ENCODE peak calls at places on chromosomes 11 and 22, in six cellular contexts. L is NCI-H1694, U is C1 segment of cervical spinal cord, R is activated gamma-delta T cell, I is iris pigment epithelial cell, J is hippocampal formation. A is an unnamed sample.
A peak's percentile ranks its signal among the peaks of the same experiment; 100 is the strongest.

GRCh38 chr11:61273151-61274078 is 21.7 kb downstream of the VWCE start:
- DNase-seq in L (no peak), U (no peak), R (no peak), I (no peak), J (peak; percentile 25), A (peak; percentile 41)

GRCh38 chr22:49208003-49208402 is 619.7 kb downstream of the BRD1 start:
- DNase-seq in L (no peak), U (no peak), R (no peak), I (no peak), J (no peak), A (no peak)

GRCh38 chr11:126748097-126748756 is 252.3 kb downstream of the KIRREL3 start:
- DNase-seq in L (no peak), U (no peak), R (no peak), I (no peak), J (no peak), A (no peak)

GRCh38 chr22:40347300-40347699 is 1.0 kb downstream of the ADSL start:
- DNase-seq in L (no peak), U (no peak), R (no peak), I (no peak), J (no peak), A (no peak)

GRCh38 chr11:46278387-46279173 is 1.1 kb downstream of the CREB3L1 start:
- DNase-seq in L (no peak), U (no peak), R (no peak), I (peak; percentile 70), J (no peak), A (peak; percentile 88)

GRCh38 chr11:45930951-45931563 is 8.6 kb downstream of the LARGE2 start:
- DNase-seq in L (no peak), U (no peak), R (no peak), I (no peak), J (no peak), A (no peak)

GRCh38 chr11:26332572-26332915 is 614 bp downstream of the ANO3 start:
- DNase-seq in L (no peak), U (no peak), R (no peak), I (peak; percentile 50), J (no peak), A (no peak)

GRCh38 chr11:2180775-2181370 is 9.3 kb upstream of the TH start:
- DNase-seq in L (no peak), U (no peak), R (no peak), I (no peak), J (no peak), A (no peak)

GRCh38 chr11:47018637-47019036 is 82.1 kb downstream of the CSTPP1 start:
- DNase-seq in L (no peak), U (no peak), R (no peak), I (no peak), J (no peak), A (no peak)

GRCh38 chr11:34243620-34244493 is 114.0 kb downstream of the ABTB2 start:
- DNase-seq in L (no peak), U (no peak), R (no peak), I (peak; percentile 90), J (no peak), A (peak; percentile 90)

GRCh38 chr11:94740975-94741707 is 27.0 kb upstream of the AMOTL1 start:
- DNase-seq in L (no peak), U (no peak), R (no peak), I (peak; percentile 73), J (peak; percentile 49), A (peak; percentile 64)

GRCh38 chr22:49292909-49293308 is 534.8 kb downstream of the BRD1 start:
- DNase-seq in L (no peak), U (no peak), R (no peak), I (no peak), J (no peak), A (no peak)

GRCh38 chr11:12189543-12190235 is 79.3 kb downstream of the MICAL2 start:
- DNase-seq in L (peak; percentile 74), U (no peak), R (no peak), I (no peak), J (no peak), A (no peak)

GRCh38 chr11:111592491-111592890 is 9.8 kb upstream of the SIK2 start:
- DNase-seq in L (no peak), U (no peak), R (no peak), I (no peak), J (no peak), A (no peak)

GRCh38 chr11:117415358-117415896 is 87.8 kb downstream of the CEP164 start:
- DNase-seq in L (no peak), U (no peak), R (no peak), I (no peak), J (no peak), A (no peak)

GRCh38 chr22:27445876-27446275 is 355.7 kb downstream of the MN1 start:
- DNase-seq in L (no peak), U (no peak), R (no peak), I (no peak), J (no peak), A (no peak)

GRCh38 chr11:116731097-116731761 is 41.6 kb downstream of the BUD13 start:
- DNase-seq in L (no peak), U (no peak), R (no peak), I (peak; percentile 4), J (peak; percentile 66), A (peak; percentile 80)

GRCh38 chr22:23376256-23376655 is 195.9 kb downstream of the BCR start:
- DNase-seq in L (no peak), U (no peak), R (no peak), I (peak; percentile 4), J (no peak), A (no peak)

A was measured in astrocyte of the hippocampus.